ENCODE peak calls at places on chromosomes 1 and 21, in four cellular contexts. C, S, E and T are unnamed samples.

GRCh38 chr1:27399251-27399885 is 6.9 kb downstream of the GPR3 start:
- DNase-seq in C (no peak), S (no peak), E (peak; percentile 22), T (no peak)

GRCh38 chr1:87155180-87155579 is 173.5 kb upstream of the LMO4 start:
- DNase-seq in C (no peak), S (no peak), E (peak; percentile 71), T (no peak)

GRCh38 chr1:86845514-86845913 is 68.4 kb downstream of the SELENOF start:
- DNase-seq in C (no peak), S (peak; percentile 8), E (no peak), T (no peak)

GRCh38 chr21:42575111-42575510 is 61.5 kb downstream of the SLC37A1 start:
- DNase-seq in C (peak; percentile 5), S (no peak), E (no peak), T (peak; percentile 55)

GRCh38 chr1:33123266-33123665 is 42.3 kb downstream of the AZIN2 start:
- DNase-seq in C (no peak), S (no peak), E (no peak), T (no peak)

GRCh38 chr1:45767035-45767434 is 16.6 kb upstream of the IPP start:
- DNase-seq in C (no peak), S (no peak), E (no peak), T (no peak)

GRCh38 chr1:161864577-161864976 is 98.5 kb downstream of the ATF6 start:
- DNase-seq in C (no peak), S (no peak), E (no peak), T (no peak)

GRCh38 chr1:211932581-211933010 is 102.0 kb upstream of the LPGAT1 start:
- DNase-seq in C (no peak), S (no peak), E (no peak), T (no peak)

GRCh38 chr1:109765896-109766615 is 2.3 kb upstream of the EPS8L3 start:
- DNase-seq in C (peak; percentile 12), S (no peak), E (no peak), T (peak; percentile 50)

GRCh38 chr1:225440380-225440957 is 12.6 kb upstream of the LBR start:
- DNase-seq in C (no peak), S (no peak), E (no peak), T (no peak)

GRCh38 chr1:154996966-154997701 is 3.7 kb downstream of the LENEP start:
- DNase-seq in C (no peak), S (no peak), E (no peak), T (no peak)

GRCh38 chr1:53583021-53583902 is 124.1 kb downstream of the DMRTB1 start:
- DNase-seq in C (no peak), S (no peak), E (no peak), T (peak; percentile 56)

GRCh38 chr1:153985341-153985912 is 712 bp downstream of the RAB13 start:
- DNase-seq in C (peak; percentile 52), S (peak; percentile 57), E (no peak), T (peak; percentile 87)

GRCh38 chr1:160910351-160910750 is 25.4 kb upstream of the ITLN1 start:
- DNase-seq in C (no peak), S (no peak), E (no peak), T (no peak)

GRCh38 chr1:199778324-199778955 is 249.1 kb upstream of the NR5A2 start:
- DNase-seq in C (no peak), S (no peak), E (peak; percentile 15), T (no peak)

GRCh38 chr21:42724226-42724920 is 71.0 kb downstream of the PDE9A start:
- DNase-seq in C (no peak), S (no peak), E (no peak), T (no peak)

GRCh38 chr1:224641030-224641429 is 24.9 kb downstream of the CNIH3 start:
- DNase-seq in C (no peak), S (peak; percentile 66), E (no peak), T (no peak)

GRCh38 chr1:179002552-179003345 is 22.9 kb upstream of the FAM20B start:
- DNase-seq in C (peak; percentile 53), S (peak; percentile 99), E (peak; percentile 79), T (peak; percentile 82)

DNA sequence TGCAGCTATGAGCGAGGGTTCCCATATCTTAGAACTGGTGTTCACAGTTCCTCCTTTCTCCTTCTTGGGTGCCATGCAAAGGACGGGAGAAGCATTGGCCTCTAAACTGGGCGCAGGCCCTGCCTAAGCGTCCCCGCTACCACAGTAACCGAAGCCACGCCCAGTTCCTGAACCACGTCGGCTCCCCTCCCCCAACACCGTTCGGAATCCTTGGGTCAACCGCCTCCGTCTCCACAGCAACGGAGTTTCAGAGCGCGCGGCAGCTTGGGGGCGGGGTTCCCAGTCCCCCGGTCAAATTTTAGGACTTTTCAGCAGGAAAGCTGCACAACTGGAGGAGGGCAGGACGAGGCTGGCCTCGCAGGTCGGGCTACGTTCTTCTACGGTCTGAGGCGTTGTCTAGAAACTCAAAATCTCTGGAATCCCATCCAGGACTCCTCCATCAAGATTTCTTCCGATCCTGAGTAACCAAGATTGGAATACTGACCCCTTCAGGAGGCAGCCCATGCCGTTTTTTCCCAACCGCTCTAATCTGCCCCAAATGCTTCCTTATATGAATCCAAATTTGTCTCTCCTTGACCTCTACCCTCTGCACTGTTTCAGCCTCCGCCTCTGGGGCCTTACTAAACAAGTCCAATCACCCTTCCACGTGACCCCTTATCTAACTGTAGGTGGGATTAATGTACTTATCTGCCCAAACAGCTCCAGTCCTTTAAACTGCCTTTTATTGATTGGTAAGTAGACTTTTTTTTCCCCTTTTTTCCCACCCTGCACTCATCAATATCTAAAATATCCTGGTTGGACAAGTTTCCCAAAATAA is at the start of gene SPAG17:
- DNase-seq in C (peak; percentile 71), S (peak; percentile 95), E (peak; percentile 6), T (peak; percentile 68)
- H3K4me3 ChIP-seq in C (peak within 1 kb of the TSS; percentile 40), S (peak within 1 kb of the TSS; percentile 82), E (peak within 1 kb of the TSS; percentile 25), T (peak within 1 kb of the TSS; percentile 50)

DNA sequence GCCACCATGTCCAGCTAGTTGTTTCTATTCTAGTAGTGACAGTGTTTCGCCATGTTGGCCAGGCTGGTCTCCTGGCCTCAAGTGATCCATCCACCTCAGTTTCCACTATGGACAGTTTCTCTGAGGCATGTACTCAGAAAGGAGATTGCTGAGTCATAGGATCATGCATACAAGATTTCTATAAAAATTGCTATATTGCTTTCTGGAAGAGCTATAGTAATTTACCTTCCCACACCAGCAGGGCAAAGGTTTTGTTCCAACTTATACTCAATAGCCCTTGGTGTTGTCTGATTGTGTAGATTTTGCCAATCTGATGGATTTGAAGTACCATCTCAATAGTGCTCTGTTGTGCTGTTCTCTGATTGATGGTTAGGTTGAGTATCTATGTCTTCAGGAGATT is 15.6 kb upstream of the ATP1A1 start:
- DNase-seq in C (no peak), S (no peak), E (no peak), T (no peak)
- H3K27ac ChIP-seq in C (no peak overlapping the region), S (no peak overlapping the region), E (no peak overlapping the region), T (no peak overlapping the region)

DNA sequence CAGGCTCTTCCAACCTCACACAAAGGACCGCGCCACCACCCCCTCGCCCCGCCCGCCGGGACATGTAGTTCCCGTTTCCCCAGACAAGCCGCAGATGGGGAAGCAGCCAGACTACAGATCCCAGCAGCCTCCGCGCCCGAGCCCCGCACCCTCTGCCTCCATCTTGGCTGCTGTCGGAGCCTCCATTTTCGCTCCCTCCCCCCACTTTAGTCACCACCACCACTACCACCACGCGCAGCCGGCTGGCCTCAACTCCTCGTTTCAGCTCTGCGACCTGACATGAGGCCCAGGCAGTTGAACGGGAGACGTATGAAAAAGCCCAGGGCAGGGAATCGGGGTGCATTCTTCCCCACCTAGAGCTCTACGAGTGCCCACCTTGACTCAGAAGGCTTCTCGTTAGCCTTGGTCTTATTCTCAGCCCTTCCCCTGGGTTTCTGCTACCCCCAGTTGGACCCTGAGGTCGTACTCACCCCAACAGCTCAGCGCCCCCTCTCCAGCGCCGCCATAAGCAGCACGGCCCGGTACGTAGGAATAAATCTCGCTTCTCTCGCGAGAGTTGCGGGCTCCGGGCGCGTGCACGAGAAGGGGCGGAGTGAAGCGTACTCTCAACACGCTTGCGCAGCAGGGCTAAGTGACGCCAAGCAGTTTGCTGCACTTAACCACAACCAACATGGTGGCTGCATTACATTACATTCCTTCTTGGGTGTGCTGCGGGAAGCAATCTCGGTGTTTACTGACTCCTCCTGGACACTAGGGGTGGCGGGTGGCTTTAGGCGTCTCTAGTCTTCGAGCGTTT is at the start of gene CSDE1:
- DNase-seq in C (peak; percentile 99), S (peak; percentile 95), E (peak; percentile 86), T (peak; percentile 99)
- TF ChIP-seq EP300 in C (no peak), S (no peak), E (no peak), T (no peak)

GRCh38 chr21:38798081-38798480 is 7.6 kb upstream of the ETS2 start:
- DNase-seq in C (no peak), S (no peak), E (no peak), T (no peak)
- H3K4me3 ChIP-seq in C (no peak overlapping the region), S (no peak overlapping the region), E (no peak overlapping the region), T (no peak overlapping the region)

DNA sequence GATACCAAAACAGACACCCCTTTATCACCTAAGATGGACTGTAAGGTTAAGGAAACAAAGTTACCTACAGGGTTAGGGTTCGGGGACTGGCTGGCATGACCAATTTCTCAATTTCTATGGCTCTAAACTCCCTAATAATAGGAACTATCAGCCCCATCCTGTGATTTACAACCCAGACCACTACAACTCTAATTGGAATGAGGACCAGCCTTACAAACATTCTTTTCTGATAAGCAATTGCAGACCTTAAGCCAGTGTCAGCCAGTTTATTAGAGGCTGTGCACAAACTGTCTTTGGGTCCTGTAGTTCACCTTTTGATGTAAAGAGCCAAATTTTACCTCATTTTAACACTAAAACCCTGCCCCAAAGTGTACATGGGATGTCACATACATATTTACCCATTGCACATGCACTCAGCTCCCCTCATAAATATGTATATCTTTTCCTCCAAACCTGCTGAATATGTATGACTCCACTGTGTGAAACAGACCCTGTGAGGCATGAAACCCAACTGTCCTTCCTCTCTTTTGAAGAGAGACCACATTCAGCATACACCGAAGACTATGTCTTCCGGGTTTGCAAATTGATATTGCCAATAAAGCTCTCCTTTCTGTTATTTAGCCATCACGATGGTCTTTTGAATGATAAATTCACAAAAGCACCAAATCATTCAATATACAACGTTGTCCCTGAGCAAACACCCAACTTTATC is 7.3 kb upstream of the APP start:
- DNase-seq in C (no peak), S (no peak), E (no peak), T (no peak)
- H3K27ac ChIP-seq in C (no peak overlapping the region), S (no peak overlapping the region), E (no peak overlapping the region), T (no peak overlapping the region)

GRCh38 chr1:203133969-203134725 is 6.6 kb downstream of the ADORA1 start:
- DNase-seq in C (peak; percentile 35), S (peak; percentile 45), E (no peak), T (no peak)
- TF ChIP-seq EP300 in C (no peak), S (no peak), E (no peak), T (no peak)

DNA sequence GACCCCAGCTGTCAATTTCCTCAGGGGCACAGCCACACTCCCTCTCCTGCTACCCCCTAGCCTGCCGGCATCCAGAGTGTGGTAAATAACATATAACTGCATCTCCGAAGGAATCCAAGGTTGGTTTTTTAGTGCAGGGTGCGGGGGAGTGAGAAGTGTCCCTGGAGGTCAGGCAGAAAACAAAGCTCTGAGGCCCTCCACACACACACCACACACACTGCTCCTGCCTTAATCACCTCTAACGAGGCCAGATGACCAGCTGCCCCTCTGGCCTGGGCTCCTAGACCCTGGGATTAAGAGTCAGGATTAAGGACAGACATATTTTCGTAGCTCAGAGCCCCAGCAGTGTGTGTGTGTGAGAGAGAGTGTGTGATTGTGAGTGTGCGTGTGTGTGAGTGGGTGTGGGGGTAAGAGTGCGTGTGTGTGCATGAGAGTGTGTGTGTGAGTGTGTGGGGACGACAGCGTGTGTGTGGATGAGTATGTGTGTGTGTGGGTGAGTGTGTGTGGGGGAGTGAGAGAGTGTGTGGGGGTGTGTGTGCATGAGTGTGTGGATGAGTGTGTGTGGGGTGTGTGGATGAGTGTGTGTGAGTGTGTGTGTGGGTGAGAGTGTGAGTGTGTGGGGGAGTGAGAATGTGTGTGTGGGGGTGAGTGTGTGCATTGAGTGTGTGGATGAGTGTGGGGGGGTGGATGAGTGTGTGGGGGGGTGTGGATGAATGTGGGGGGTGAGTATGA is 14.6 kb downstream of the SDC3 start:
- DNase-seq in C (no peak), S (no peak), E (no peak), T (no peak)
- H3K4me3 ChIP-seq in C (no peak overlapping the region), S (no peak overlapping the region), E (no peak overlapping the region), T (no peak overlapping the region)

GRCh38 chr1:184988506-184988905 is 14.2 kb upstream of the NIBAN1 start:
- DNase-seq in C (no peak), S (no peak), E (no peak), T (no peak)
- H3K27ac ChIP-seq in C (no peak overlapping the region), S (no peak overlapping the region), E (no peak overlapping the region), T (no peak overlapping the region)